ENCODE peak calls at places on chromosomes 3 and 15, in eight cellular contexts. One of them, this sample, is unnamed.

GRCh38 chr3:39130026-39130425 is 22.5 kb downstream of the TTC21A start:
- DNase-seq in sigmoid colon: no peak
- DNase-seq in WERI-Rb-1: no peak
- DNase-seq in dorsolateral prefrontal cortex: no peak
- DNase-seq in RWPE1: no peak
- DNase-seq in gastrocnemius medialis: no peak
- DNase-seq in hepatocyte: no peak
- DNase-seq in LNCaP clone FGC: no peak
- DNase-seq in this sample: no peak

GRCh38 chr3:9590282-9590791 is 36.7 kb upstream of the LHFPL4 start:
- DNase-seq in WERI-Rb-1: no peak
- DNase-seq in dorsolateral prefrontal cortex: no peak
- DNase-seq in RWPE1: no peak
- DNase-seq in sigmoid colon: no peak
- DNase-seq in LNCaP clone FGC: no peak
- DNase-seq in gastrocnemius medialis: no peak
- DNase-seq in hepatocyte: no peak
- DNase-seq in this sample: no peak

GRCh38 chr15:43260011-43260615 is 6.6 kb downstream of the TGM5 start:
- DNase-seq in LNCaP clone FGC: no peak
- DNase-seq in hepatocyte: no peak
- DNase-seq in sigmoid colon: no peak
- DNase-seq in WERI-Rb-1: no peak
- DNase-seq in dorsolateral prefrontal cortex: no peak
- DNase-seq in RWPE1: no peak
- DNase-seq in gastrocnemius medialis: no peak
- DNase-seq in this sample: no peak

GRCh38 chr3:29215948-29216347 is 64.9 kb upstream of the RBMS3 start:
- DNase-seq in LNCaP clone FGC: no peak
- DNase-seq in RWPE1: no peak
- DNase-seq in hepatocyte: no peak
- DNase-seq in WERI-Rb-1: no peak
- DNase-seq in sigmoid colon: no peak
- DNase-seq in gastrocnemius medialis: no peak
- DNase-seq in dorsolateral prefrontal cortex: no peak
- DNase-seq in this sample: no peak

GRCh38 chr15:47750030-47750739 is 32.9 kb downstream of the SEMA6D start:
- DNase-seq in sigmoid colon: no peak
- DNase-seq in RWPE1: peak; percentile 75
- DNase-seq in dorsolateral prefrontal cortex: no peak
- DNase-seq in WERI-Rb-1: no peak
- DNase-seq in gastrocnemius medialis: no peak
- DNase-seq in hepatocyte: peak; percentile 61
- DNase-seq in LNCaP clone FGC: no peak
- DNase-seq in this sample: no peak

GRCh38 chr3:72487078-72487765 is 361.0 kb downstream of the SHQ1 start:
- DNase-seq in hepatocyte: peak; percentile 82
- DNase-seq in RWPE1: peak; percentile 57
- DNase-seq in gastrocnemius medialis: peak; percentile 52
- DNase-seq in LNCaP clone FGC: no peak
- DNase-seq in dorsolateral prefrontal cortex: no peak
- DNase-seq in sigmoid colon: peak; percentile 79
- DNase-seq in WERI-Rb-1: no peak
- DNase-seq in this sample: no peak

GRCh38 chr3:89847955-89848354 is 740.5 kb downstream of the EPHA3 start:
- DNase-seq in hepatocyte: no peak
- DNase-seq in LNCaP clone FGC: no peak
- DNase-seq in gastrocnemius medialis: no peak
- DNase-seq in WERI-Rb-1: no peak
- DNase-seq in dorsolateral prefrontal cortex: no peak
- DNase-seq in sigmoid colon: no peak
- DNase-seq in RWPE1: peak; percentile 3
- DNase-seq in this sample: no peak

GRCh38 chr3:2656806-2657205 is 453.4 kb downstream of the IL5RA start:
- DNase-seq in gastrocnemius medialis: no peak
- DNase-seq in dorsolateral prefrontal cortex: no peak
- DNase-seq in WERI-Rb-1: no peak
- DNase-seq in hepatocyte: no peak
- DNase-seq in sigmoid colon: no peak
- DNase-seq in RWPE1: no peak
- DNase-seq in LNCaP clone FGC: no peak
- DNase-seq in this sample: no peak

GRCh38 chr3:148750296-148750695 is 52.6 kb downstream of the AGTR1 start:
- DNase-seq in LNCaP clone FGC: no peak
- DNase-seq in RWPE1: no peak
- DNase-seq in WERI-Rb-1: no peak
- DNase-seq in dorsolateral prefrontal cortex: no peak
- DNase-seq in gastrocnemius medialis: no peak
- DNase-seq in hepatocyte: no peak
- DNase-seq in sigmoid colon: no peak
- DNase-seq in this sample: no peak

GRCh38 chr15:63203451-63204090 is 14.2 kb downstream of the RAB8B start:
- DNase-seq in hepatocyte: no peak
- DNase-seq in WERI-Rb-1: no peak
- DNase-seq in gastrocnemius medialis: no peak
- DNase-seq in RWPE1: no peak
- DNase-seq in sigmoid colon: no peak
- DNase-seq in LNCaP clone FGC: no peak
- DNase-seq in dorsolateral prefrontal cortex: no peak
- DNase-seq in this sample: no peak

GRCh38 chr15:29681946-29682345 is 140.3 kb downstream of the TJP1 start:
- DNase-seq in gastrocnemius medialis: no peak
- DNase-seq in sigmoid colon: no peak
- DNase-seq in LNCaP clone FGC: no peak
- DNase-seq in WERI-Rb-1: no peak
- DNase-seq in RWPE1: no peak
- DNase-seq in dorsolateral prefrontal cortex: peak; percentile 9
- DNase-seq in hepatocyte: no peak
- DNase-seq in this sample: peak; percentile 63

GRCh38 chr15:67254238-67255175 is at the start of the genes AAGAB and IQCH:
- DNase-seq in LNCaP clone FGC: peak; percentile 87
- DNase-seq in dorsolateral prefrontal cortex: peak; percentile 95
- DNase-seq in gastrocnemius medialis: peak; percentile 97
- DNase-seq in sigmoid colon: peak; percentile 98
- DNase-seq in RWPE1: peak; percentile 98
- DNase-seq in hepatocyte: peak; percentile 99
- DNase-seq in WERI-Rb-1: peak; percentile 98
- DNase-seq in this sample: peak; percentile 100
- TF ChIP-seq CTCF in LNCaP clone FGC: no peak
- TF ChIP-seq CTCF in dorsolateral prefrontal cortex: peak; percentile 12
- TF ChIP-seq CTCF in gastrocnemius medialis: no peak
- TF ChIP-seq CTCF in sigmoid colon: no peak
- TF ChIP-seq CTCF in RWPE1: no peak
- TF ChIP-seq CTCF in hepatocyte: no peak
- TF ChIP-seq CTCF in WERI-Rb-1: no peak
- TF ChIP-seq CTCF in this sample: no peak

GRCh38 chr3:43758826-43759225 is 68.1 kb downstream of the ABHD5 start:
- DNase-seq in sigmoid colon: no peak
- DNase-seq in RWPE1: no peak
- DNase-seq in gastrocnemius medialis: no peak
- DNase-seq in dorsolateral prefrontal cortex: no peak
- DNase-seq in hepatocyte: no peak
- DNase-seq in WERI-Rb-1: no peak
- DNase-seq in LNCaP clone FGC: no peak
- DNase-seq in this sample: no peak

GRCh38 chr3:43762486-43762885 is 71.7 kb downstream of the ABHD5 start:
- DNase-seq in hepatocyte: no peak
- DNase-seq in dorsolateral prefrontal cortex: no peak
- DNase-seq in sigmoid colon: no peak
- DNase-seq in WERI-Rb-1: no peak
- DNase-seq in LNCaP clone FGC: no peak
- DNase-seq in RWPE1: no peak
- DNase-seq in gastrocnemius medialis: no peak
- DNase-seq in this sample: no peak

GRCh38 chr3:43757613-43758012 is 66.9 kb downstream of the ABHD5 start:
- DNase-seq in hepatocyte: no peak
- DNase-seq in WERI-Rb-1: no peak
- DNase-seq in RWPE1: no peak
- DNase-seq in dorsolateral prefrontal cortex: no peak
- DNase-seq in LNCaP clone FGC: no peak
- DNase-seq in gastrocnemius medialis: no peak
- DNase-seq in sigmoid colon: no peak
- DNase-seq in this sample: no peak

GRCh38 chr3:43760951-43761350 is 70.2 kb downstream of the ABHD5 start:
- DNase-seq in hepatocyte: no peak
- DNase-seq in dorsolateral prefrontal cortex: no peak
- DNase-seq in gastrocnemius medialis: no peak
- DNase-seq in LNCaP clone FGC: no peak
- DNase-seq in WERI-Rb-1: no peak
- DNase-seq in sigmoid colon: no peak
- DNase-seq in RWPE1: no peak
- DNase-seq in this sample: no peak

DNA sequence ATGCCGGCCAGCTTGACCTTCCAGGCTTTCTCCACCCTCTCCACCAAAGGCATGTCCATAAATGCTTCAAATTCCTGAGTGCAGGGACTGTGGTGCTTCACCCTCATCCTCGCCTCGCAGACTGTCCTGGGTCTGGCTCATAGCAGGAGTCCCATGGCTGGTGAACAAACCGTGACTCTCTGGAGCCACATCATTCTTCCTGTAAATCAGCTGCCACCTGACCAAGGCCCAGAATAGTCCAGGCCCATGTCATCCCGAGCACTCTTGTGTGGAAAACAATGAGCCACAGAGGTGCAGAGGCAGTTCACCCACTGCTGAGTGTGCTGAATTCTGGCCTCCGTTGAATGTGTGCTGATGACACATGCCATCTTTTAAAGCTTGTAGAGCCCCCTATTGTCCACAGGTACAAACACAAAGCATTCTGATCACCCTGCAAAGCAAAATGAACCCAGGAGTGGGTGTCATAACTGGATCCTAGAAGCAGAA is 68.6 kb downstream of the ABHD5 start:
- DNase-seq in sigmoid colon: no peak
- DNase-seq in gastrocnemius medialis: peak; percentile 44
- DNase-seq in LNCaP clone FGC: no peak
- DNase-seq in RWPE1: no peak
- DNase-seq in WERI-Rb-1: no peak
- DNase-seq in dorsolateral prefrontal cortex: no peak
- DNase-seq in hepatocyte: no peak
- DNase-seq in this sample: no peak
- TF ChIP-seq CTCF in sigmoid colon: no peak
- TF ChIP-seq CTCF in gastrocnemius medialis: no peak
- TF ChIP-seq CTCF in LNCaP clone FGC: peak; percentile 34
- TF ChIP-seq CTCF in RWPE1: no peak
- TF ChIP-seq CTCF in WERI-Rb-1: peak; percentile 36
- TF ChIP-seq CTCF in dorsolateral prefrontal cortex: no peak
- TF ChIP-seq CTCF in hepatocyte: peak; percentile 28
- TF ChIP-seq CTCF in this sample: no peak

GRCh38 chr3:138367326-138367850 is 19.0 kb downstream of the MRAS start:
- DNase-seq in RWPE1: no peak
- DNase-seq in hepatocyte: no peak
- DNase-seq in LNCaP clone FGC: no peak
- DNase-seq in WERI-Rb-1: no peak
- DNase-seq in gastrocnemius medialis: no peak
- DNase-seq in sigmoid colon: no peak
- DNase-seq in dorsolateral prefrontal cortex: no peak
- DNase-seq in this sample: no peak

GRCh38 chr3:138367912-138368311 is 19.5 kb downstream of the MRAS start:
- DNase-seq in sigmoid colon: peak; percentile 72
- DNase-seq in dorsolateral prefrontal cortex: peak; percentile 82
- DNase-seq in hepatocyte: no peak
- DNase-seq in gastrocnemius medialis: no peak
- DNase-seq in LNCaP clone FGC: no peak
- DNase-seq in WERI-Rb-1: no peak
- DNase-seq in RWPE1: no peak
- DNase-seq in this sample: no peak

GRCh38 chr3:138364356-138365252 is 16.2 kb downstream of the MRAS start:
- DNase-seq in RWPE1: no peak
- DNase-seq in dorsolateral prefrontal cortex: no peak
- DNase-seq in LNCaP clone FGC: no peak
- DNase-seq in sigmoid colon: no peak
- DNase-seq in gastrocnemius medialis: no peak
- DNase-seq in WERI-Rb-1: no peak
- DNase-seq in hepatocyte: no peak
- DNase-seq in this sample: no peak

GRCh38 chr3:138365253-138365555 is 16.8 kb downstream of the MRAS start:
- DNase-seq in sigmoid colon: no peak
- DNase-seq in LNCaP clone FGC: no peak
- DNase-seq in WERI-Rb-1: no peak
- DNase-seq in gastrocnemius medialis: no peak
- DNase-seq in RWPE1: no peak
- DNase-seq in dorsolateral prefrontal cortex: no peak
- DNase-seq in hepatocyte: no peak
- DNase-seq in this sample: no peak

GRCh38 chr3:138365991-138366759 is 17.8 kb downstream of the MRAS start:
- DNase-seq in dorsolateral prefrontal cortex: no peak
- DNase-seq in gastrocnemius medialis: no peak
- DNase-seq in LNCaP clone FGC: no peak
- DNase-seq in sigmoid colon: peak; percentile 56
- DNase-seq in WERI-Rb-1: no peak
- DNase-seq in hepatocyte: no peak
- DNase-seq in RWPE1: no peak
- DNase-seq in this sample: no peak
- TF ChIP-seq CTCF in dorsolateral prefrontal cortex: no peak
- TF ChIP-seq CTCF in gastrocnemius medialis: no peak
- TF ChIP-seq CTCF in LNCaP clone FGC: no peak
- TF ChIP-seq CTCF in sigmoid colon: no peak
- TF ChIP-seq CTCF in WERI-Rb-1: no peak
- TF ChIP-seq CTCF in hepatocyte: no peak
- TF ChIP-seq CTCF in RWPE1: no peak
- TF ChIP-seq CTCF in this sample: no peak

GRCh38 chr15:93619597-93619996 is 530.6 kb upstream of the RGMA start:
- DNase-seq in dorsolateral prefrontal cortex: no peak
- DNase-seq in sigmoid colon: no peak
- DNase-seq in LNCaP clone FGC: no peak
- DNase-seq in gastrocnemius medialis: no peak
- DNase-seq in WERI-Rb-1: no peak
- DNase-seq in hepatocyte: no peak
- DNase-seq in RWPE1: no peak
- DNase-seq in this sample: no peak

GRCh38 chr15:93614446-93615104 is 525.6 kb upstream of the RGMA start:
- DNase-seq in gastrocnemius medialis: peak; percentile 13
- DNase-seq in RWPE1: no peak
- DNase-seq in LNCaP clone FGC: no peak
- DNase-seq in dorsolateral prefrontal cortex: no peak
- DNase-seq in sigmoid colon: no peak
- DNase-seq in WERI-Rb-1: no peak
- DNase-seq in hepatocyte: no peak
- DNase-seq in this sample: no peak

GRCh38 chr15:93617443-93617842 is 528.4 kb upstream of the RGMA start:
- DNase-seq in sigmoid colon: no peak
- DNase-seq in gastrocnemius medialis: peak; percentile 3
- DNase-seq in hepatocyte: no peak
- DNase-seq in LNCaP clone FGC: no peak
- DNase-seq in WERI-Rb-1: no peak
- DNase-seq in dorsolateral prefrontal cortex: no peak
- DNase-seq in RWPE1: no peak
- DNase-seq in this sample: no peak
- TF ChIP-seq CTCF in sigmoid colon: no peak
- TF ChIP-seq CTCF in gastrocnemius medialis: peak; percentile 26
- TF ChIP-seq CTCF in hepatocyte: peak; percentile 17
- TF ChIP-seq CTCF in LNCaP clone FGC: no peak
- TF ChIP-seq CTCF in WERI-Rb-1: no peak
- TF ChIP-seq CTCF in dorsolateral prefrontal cortex: no peak
- TF ChIP-seq CTCF in RWPE1: no peak
- TF ChIP-seq CTCF in this sample: no peak

This sample was measured in glutamatergic neuron.